ENCODE peak calls at places on chromosomes 16 and 17, in seven cellular contexts. V is tibial nerve, J is heart left ventricle, P is right lobe of liver, K is progenitor cell of endocrine pancreas, X is PC-3, Q is mucosa of descending colon. T is an unnamed sample.

GRCh38 chr16:27526169-27526568 is 23.5 kb downstream of the GTF3C1 start:
- DNase-seq in Q (no peak), V (no peak), P (no peak), K (no peak), J (peak), X (no peak), T (no peak)

GRCh38 chr16:69522732-69523404 is 42.9 kb upstream of the NFAT5 start:
- DNase-seq in X (no peak), Q (no peak), K (no peak), P (no peak), V (no peak), J (no peak), T (no peak)

GRCh38 chr16:9090101-9090959 is 1.1 kb upstream of the HAPSTR1 start:
- DNase-seq in X (peak), K (peak), P (peak), Q (peak), V (peak), J (peak), T (peak)

GRCh38 chr16:53129281-53130192 is 74.7 kb downstream of the CHD9 start:
- DNase-seq in P (no peak), Q (no peak), K (peak), X (peak), V (no peak), J (no peak), T (no peak)

GRCh38 chr16:2075631-2076030 is 27.8 kb downstream of the TSC2 start:
- DNase-seq in V (no peak), Q (no peak), J (no peak), X (no peak), K (no peak), P (no peak), T (no peak)

GRCh38 chr17:39225974-39226683 is 384 bp upstream of the STAC2 start:
- DNase-seq in V (peak), P (no peak), K (peak), Q (peak), J (peak), X (no peak), T (peak)

GRCh38 chr17:78133971-78134898 is 3.7 kb downstream of the TMC8 start:
- DNase-seq in P (no peak), Q (peak), V (peak), K (peak), X (peak), J (no peak), T (peak)

GRCh38 chr17:38749222-38750043 is 1.3 kb upstream of the PCGF2 start:
- DNase-seq in V (peak), J (peak), P (peak), K (peak), Q (peak), X (peak), T (peak)

GRCh38 chr16:54630284-54630967 is 300.2 kb upstream of the IRX5 start:
- DNase-seq in Q (no peak), X (no peak), K (no peak), J (no peak), P (no peak), V (no peak), T (no peak)

GRCh38 chr17:77863814-77864161 is 94.7 kb upstream of the TNRC6C start:
- DNase-seq in P (no peak), Q (peak), J (peak), X (no peak), V (no peak), K (no peak), T (peak)

GRCh38 chr17:38572665-38573365 is 32.9 kb downstream of the SRCIN1 start:
- DNase-seq in J (no peak), K (peak), P (no peak), X (peak), V (no peak), Q (no peak), T (peak)

GRCh38 chr16:67393111-67393789 is at the start of gene TPPP3:
- DNase-seq in X (no peak), Q (peak), V (peak), P (peak), K (peak), J (peak), T (peak)

GRCh38 chr17:77313831-77314230 is 173.1 kb downstream of the SEC14L1 start:
- DNase-seq in K (no peak), P (peak), Q (peak), X (no peak), V (no peak), J (no peak), T (no peak)

GRCh38 chr16:66652661-66653060 is 43.9 kb downstream of the CMTM4 start:
- DNase-seq in X (no peak), P (no peak), J (no peak), K (no peak), Q (no peak), V (no peak), T (no peak)

GRCh38 chr17:7739746-7740145 is 22.2 kb downstream of the DNAH2 start:
- DNase-seq in Q (no peak), V (no peak), J (no peak), P (no peak), X (no peak), K (no peak), T (no peak)

GRCh38 chr16:85329059-85329812 is 217.0 kb upstream of the CIBAR2 start:
- DNase-seq in V (no peak), K (no peak), J (no peak), P (no peak), Q (peak), X (no peak), T (peak)

GRCh38 chr17:40857535-40857934 is 9.5 kb downstream of the KRT12 start:
- DNase-seq in J (no peak), Q (no peak), V (peak), X (no peak), P (no peak), K (no peak), T (no peak)

GRCh38 chr17:32155896-32156295 is 13.6 kb downstream of the RHOT1 start:
- DNase-seq in V (no peak), J (no peak), P (no peak), Q (no peak), K (no peak), X (no peak), T (no peak)

GRCh38 chr16:84718-85452 is 6.9 kb downstream of the MPG start:
- DNase-seq in K (no peak), J (peak), V (peak), P (no peak), X (peak), Q (peak), T (no peak)

GRCh38 chr16:88839026-88839529 is 17.7 kb downstream of the GALNS start:
- DNase-seq in Q (no peak), J (no peak), V (no peak), X (no peak), P (no peak), K (no peak), T (no peak)

GRCh38 chr17:60231691-60232090 is 81.9 kb downstream of the CA4 start:
- DNase-seq in X (no peak), Q (no peak), J (no peak), P (no peak), K (no peak), V (no peak), T (no peak)

GRCh38 chr16:19136549-19137196 is 22.9 kb downstream of the ITPRIPL2 start:
- DNase-seq in K (no peak), P (no peak), V (peak), X (peak), J (no peak), Q (no peak), T (no peak)

GRCh38 chr16:12805091-12805490 is 1.4 kb upstream of the CPPED1 start:
- DNase-seq in J (no peak), Q (no peak), V (no peak), K (no peak), X (peak), P (no peak), T (no peak)

GRCh38 chr16:68700120-68700519 is 37.0 kb upstream of the CDH1 start:
- DNase-seq in K (no peak), V (no peak), J (no peak), X (no peak), P (no peak), Q (no peak), T (no peak)

GRCh38 chr17:36095992-36096391 is 6.0 kb upstream of the CCL3 start:
- DNase-seq in J (no peak), K (no peak), Q (no peak), X (no peak), P (no peak), V (no peak), T (no peak)

GRCh38 chr17:70254735-70255460 is 85.6 kb downstream of the KCNJ2 start:
- DNase-seq in V (no peak), J (no peak), P (no peak), Q (no peak), X (peak), K (no peak), T (no peak)

GRCh38 chr17:83145831-83146230 is 66.4 kb downstream of the METRNL start:
- DNase-seq in P (no peak), Q (no peak), V (no peak), K (no peak), X (no peak), J (no peak), T (no peak)

GRCh38 chr17:17540278-17540906 is 44.2 kb upstream of the RASD1 start:
- DNase-seq in P (no peak), X (no peak), Q (no peak), V (no peak), J (no peak), K (no peak), T (peak)

GRCh38 chr17:57275365-57275764 is 19.0 kb downstream of the MSI2 start:
- DNase-seq in P (no peak), J (no peak), X (no peak), K (no peak), Q (no peak), V (no peak), T (no peak)

GRCh38 chr17:76139261-76139752 is 1.7 kb downstream of the FOXJ1 start:
- DNase-seq in X (no peak), V (no peak), K (no peak), J (peak), Q (no peak), P (no peak), T (no peak)

GRCh38 chr16:76081936-76082335 is 195.3 kb upstream of the CNTNAP4 start:
- DNase-seq in Q (no peak), V (no peak), P (no peak), X (no peak), K (no peak), J (no peak), T (no peak)

GRCh38 chr16:19294156-19294649 is 8.7 kb downstream of the CLEC19A start:
- DNase-seq in K (no peak), Q (no peak), J (peak), P (no peak), X (no peak), V (peak), T (no peak)

GRCh38 chr17:77933777-77934398 is 24.6 kb upstream of the TNRC6C start:
- DNase-seq in Q (no peak), K (no peak), P (no peak), J (no peak), V (no peak), X (no peak), T (no peak)

DNA sequence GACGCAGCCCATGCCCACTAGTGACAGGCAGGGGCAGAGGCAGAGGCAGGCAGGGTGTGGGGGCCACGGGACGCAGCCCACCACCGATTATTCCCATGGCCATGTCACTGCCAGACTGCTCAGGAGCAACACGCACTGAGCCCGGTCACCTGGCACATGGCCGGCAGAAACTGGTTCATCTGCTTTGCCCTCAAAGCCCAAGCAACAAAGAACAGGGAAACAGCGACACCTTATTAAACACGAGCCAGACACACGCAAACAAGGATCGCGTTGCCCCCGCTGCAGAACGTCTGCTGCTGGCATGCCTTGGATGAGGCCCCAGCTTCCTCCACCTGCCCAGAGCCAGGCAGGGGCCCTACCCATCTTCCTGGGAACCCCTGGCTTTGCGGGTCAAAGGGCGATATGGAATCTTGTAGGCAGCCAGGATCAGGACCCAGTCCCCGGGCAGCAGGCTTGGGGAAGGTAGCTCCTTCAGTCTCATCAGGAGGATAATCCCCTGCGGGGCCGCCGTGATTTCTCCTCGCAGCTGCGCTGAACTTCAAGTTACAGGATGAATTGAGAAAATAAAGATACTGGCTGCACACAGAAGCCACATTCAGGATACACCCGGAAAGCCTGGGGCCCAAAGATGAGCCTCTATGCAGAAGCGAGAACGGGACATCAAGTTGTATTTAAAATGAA is 4.8 kb downstream of the TBC1D16 start:
- DNase-seq in Q (peak), X (peak), K (no peak), P (peak), V (no peak), J (no peak), T (no peak)
- TF ChIP-seq CTCF in Q (no peak), X (peak), K (no peak), P (peak), V (no peak), J (no peak), T (no peak)

GRCh38 chr17:30344283-30345088 is 10.6 kb upstream of the TMIGD1 start:
- DNase-seq in X (peak), P (peak), K (peak), V (no peak), Q (peak), J (peak), T (no peak)
- TF ChIP-seq CTCF in X (no peak), P (no peak), K (no peak), V (no peak), Q (no peak), J (no peak), T (no peak)

DNA sequence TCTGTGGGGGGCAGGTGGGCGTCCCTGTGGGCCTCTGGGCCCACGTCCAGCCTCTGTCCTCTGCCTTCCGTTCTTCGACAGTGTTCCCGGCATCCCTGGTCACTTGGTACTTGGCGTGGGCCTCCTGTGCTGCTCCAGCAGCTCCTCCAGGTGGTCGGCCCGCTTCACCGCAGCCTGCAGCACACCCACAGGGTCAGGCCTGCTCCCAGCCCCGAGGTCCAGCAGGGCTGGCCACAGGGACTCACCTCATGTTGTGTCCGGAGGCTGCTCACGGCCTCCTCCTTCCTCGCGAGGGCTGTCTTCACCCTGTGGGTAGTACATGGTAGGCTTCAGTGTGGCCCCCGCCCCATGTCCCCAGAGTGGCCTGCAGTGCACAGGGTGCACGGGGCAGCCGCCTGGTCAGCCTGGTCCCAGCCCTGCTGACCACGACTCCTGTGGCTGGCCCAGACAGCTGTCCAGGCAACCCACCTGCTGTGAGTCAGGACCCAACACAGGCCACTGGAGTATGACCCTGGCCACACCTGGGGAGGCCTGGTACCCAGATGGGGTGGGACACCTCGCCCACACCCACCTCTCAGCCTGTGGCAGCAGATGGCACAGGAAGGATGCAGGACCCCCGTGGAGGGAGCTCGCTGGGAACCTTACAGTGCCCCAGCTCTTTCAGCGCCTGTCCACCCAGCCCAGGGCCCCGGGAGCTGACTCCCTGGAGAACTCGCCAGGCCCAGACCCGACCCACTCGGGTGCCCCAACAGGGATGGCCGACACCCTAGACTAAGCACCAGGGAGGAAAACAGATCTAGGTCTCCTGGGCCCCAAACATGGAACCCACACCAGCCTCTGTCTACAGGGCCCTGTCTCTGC is 23.9 kb upstream of the AATK start:
- DNase-seq in P (no peak), Q (no peak), X (no peak), V (no peak), K (no peak), J (no peak), T (peak)
- TF ChIP-seq CTCF in P (no peak), Q (no peak), X (peak), V (peak), K (peak), J (no peak), T (no peak)

DNA sequence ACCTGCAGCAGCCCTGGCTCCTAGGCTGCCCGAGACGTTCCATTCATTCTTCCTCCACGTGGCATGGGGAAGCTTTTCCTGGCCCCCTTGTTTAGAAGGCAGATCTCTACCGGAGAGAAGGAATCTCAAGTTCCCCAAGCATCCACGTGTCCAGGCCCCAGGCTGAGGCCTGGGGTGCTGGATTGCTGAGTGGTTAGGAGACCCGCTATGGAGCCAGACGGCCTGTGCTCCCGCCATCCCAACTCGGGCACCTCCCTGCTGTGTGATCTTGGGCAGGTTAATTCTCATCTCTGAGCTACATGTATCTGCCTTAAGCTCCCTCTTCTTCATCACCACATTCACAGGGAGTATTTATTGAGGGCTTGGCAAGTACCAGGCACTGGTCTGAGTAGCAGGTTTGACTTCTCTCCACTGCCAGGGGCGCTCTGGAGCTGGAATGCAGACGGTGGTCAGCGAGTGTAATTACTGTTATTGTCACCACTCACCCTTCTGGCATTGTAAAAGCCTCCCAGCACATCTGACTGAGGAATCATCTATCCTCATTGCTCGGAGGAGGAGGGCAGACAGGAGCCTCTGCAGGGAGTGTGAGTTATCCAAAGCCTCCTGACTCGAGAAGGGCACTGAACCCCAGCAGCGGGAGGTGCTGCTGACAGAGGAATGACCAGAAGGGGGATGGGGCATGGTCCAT is 1.1 kb upstream of the ADGRG1 start:
- DNase-seq in X (peak), P (no peak), V (no peak), J (no peak), Q (no peak), K (no peak), T (peak)
- TF ChIP-seq CTCF in X (peak), P (no peak), V (no peak), J (no peak), Q (no peak), K (peak), T (peak)

GRCh38 chr16:83968483-83968865 is 430 bp downstream of the NECAB2 start:
- DNase-seq in P (no peak), J (no peak), V (no peak), K (no peak), X (no peak), Q (no peak), T (peak)

GRCh38 chr16:83967091-83967490 is 953 bp upstream of the NECAB2 start:
- DNase-seq in V (no peak), K (no peak), P (no peak), Q (no peak), J (no peak), X (no peak), T (no peak)

GRCh38 chr16:83968891-83969672 is 1.0 kb downstream of the NECAB2 start:
- DNase-seq in Q (no peak), V (no peak), P (no peak), X (no peak), J (peak), K (no peak), T (peak)

GRCh38 chr16:83966153-83966696 is 1.8 kb upstream of the NECAB2 start:
- DNase-seq in K (no peak), J (no peak), V (no peak), Q (no peak), X (no peak), P (no peak), T (no peak)

DNA sequence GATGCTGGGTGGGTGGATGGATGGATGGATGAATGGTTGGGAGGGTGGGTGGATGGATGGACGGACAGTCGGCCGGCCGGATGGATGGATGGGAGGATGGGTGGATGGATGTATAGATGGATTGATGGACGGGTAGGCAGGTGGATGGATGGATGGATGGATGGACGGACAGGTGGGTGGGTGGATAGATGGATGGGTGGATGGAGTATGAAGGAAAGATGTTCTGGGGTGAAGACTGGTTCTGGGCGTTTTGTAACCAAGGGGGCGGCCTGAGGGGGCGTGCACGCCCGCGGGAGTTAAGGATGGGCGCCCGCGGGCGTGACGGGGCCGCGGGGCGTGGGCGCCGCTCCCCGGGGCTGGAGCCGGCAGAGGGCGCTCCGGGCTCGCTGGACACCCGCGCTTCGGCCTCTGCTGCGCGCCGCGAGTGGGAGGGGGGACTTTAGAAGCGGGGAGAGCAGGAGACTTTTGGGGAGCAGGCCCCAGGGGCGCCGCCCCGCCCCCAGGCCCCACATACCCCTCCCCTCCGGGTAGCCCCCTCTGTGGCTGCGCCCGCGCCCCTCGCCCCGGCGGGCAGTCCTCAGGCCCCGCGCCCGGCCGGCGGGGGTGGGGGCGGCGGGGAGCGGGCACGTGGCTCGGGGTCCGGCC is at the start of gene NECAB2:
- DNase-seq in Q (no peak), J (peak), K (peak), V (peak), X (peak), P (no peak), T (peak)
- TF ChIP-seq CTCF in Q (peak), J (peak), K (peak), V (peak), X (peak), P (peak), T (peak)

T was measured in nephron progenitor cell.